ENCODE peak calls at places on chromosomes 13 and 19, in four cellular contexts. One of them, this sample, is unnamed. For H3K27me3, the result is how much of the 10 kb centered on the place peaks cover.

GRCh38 chr19:14135985-14136508 is 342 bp downstream of the ASF1B start:
- DNase-seq in GM23248: no peak
- DNase-seq in thoracic aorta: no peak
- DNase-seq in uterus: no peak
- DNase-seq in this sample: no peak

GRCh38 chr19:7595466-7596133 is at the start of gene CAMSAP3:
- DNase-seq in uterus: no peak
- DNase-seq in GM23248: peak
- DNase-seq in thoracic aorta: no peak
- DNase-seq in this sample: peak

GRCh38 chr13:41652735-41653361 is 195.5 kb downstream of the RGCC start:
- DNase-seq in GM23248: peak
- DNase-seq in thoracic aorta: no peak
- DNase-seq in uterus: no peak
- DNase-seq in this sample: no peak

GRCh38 chr13:79384022-79384610 is 21.9 kb downstream of the RBM26 start:
- DNase-seq in GM23248: no peak
- DNase-seq in thoracic aorta: no peak
- DNase-seq in uterus: no peak
- DNase-seq in this sample: no peak

GRCh38 chr13:30561506-30561905 is 56.2 kb upstream of the USPL1 start:
- DNase-seq in GM23248: peak
- DNase-seq in thoracic aorta: no peak
- DNase-seq in uterus: no peak
- DNase-seq in this sample: no peak

GRCh38 chr19:51568456-51568855 is 2.6 kb upstream of the ZNF175 start:
- DNase-seq in thoracic aorta: no peak
- DNase-seq in GM23248: peak
- DNase-seq in uterus: no peak
- DNase-seq in this sample: no peak

GRCh38 chr19:49057636-49058234 is at the start of gene CGB7:
- DNase-seq in thoracic aorta: peak
- DNase-seq in GM23248: peak
- DNase-seq in uterus: peak
- DNase-seq in this sample: no peak

GRCh38 chr19:57212109-57212508 is 18.7 kb upstream of the AURKC start:
- DNase-seq in uterus: no peak
- DNase-seq in GM23248: peak
- DNase-seq in thoracic aorta: no peak
- DNase-seq in this sample: no peak

GRCh38 chr19:6958786-6959185 is 62.4 kb downstream of the MBD3L2B start:
- DNase-seq in thoracic aorta: no peak
- DNase-seq in GM23248: no peak
- DNase-seq in uterus: no peak
- DNase-seq in this sample: no peak

GRCh38 chr13:20882206-20882605 is 20.3 kb downstream of the XPO4 start:
- DNase-seq in thoracic aorta: no peak
- DNase-seq in uterus: no peak
- DNase-seq in GM23248: no peak
- DNase-seq in this sample: peak

GRCh38 chr13:47299316-47299715 is 402.5 kb upstream of the HTR2A start:
- DNase-seq in uterus: no peak
- DNase-seq in GM23248: peak
- DNase-seq in thoracic aorta: no peak
- DNase-seq in this sample: no peak

GRCh38 chr13:76696370-76696769 is 189.8 kb downstream of the KCTD12 start:
- DNase-seq in thoracic aorta: no peak
- DNase-seq in GM23248: peak
- DNase-seq in uterus: no peak
- DNase-seq in this sample: no peak

GRCh38 chr19:47779524-47780214 is 1.2 kb downstream of the SELENOW start:
- DNase-seq in uterus: peak
- DNase-seq in thoracic aorta: peak
- DNase-seq in GM23248: peak
- DNase-seq in this sample: no peak

GRCh38 chr19:47661161-47661560 is 52.1 kb upstream of the EHD2 start:
- DNase-seq in thoracic aorta: no peak
- DNase-seq in uterus: no peak
- DNase-seq in GM23248: peak
- DNase-seq in this sample: no peak

GRCh38 chr13:71252191-71252704 is 614.8 kb downstream of the DACH1 start:
- DNase-seq in thoracic aorta: no peak
- DNase-seq in uterus: no peak
- DNase-seq in GM23248: no peak
- DNase-seq in this sample: no peak

GRCh38 chr13:79794936-79795335 is 314.0 kb downstream of the NDFIP2 start:
- DNase-seq in GM23248: no peak
- DNase-seq in uterus: no peak
- DNase-seq in thoracic aorta: no peak
- DNase-seq in this sample: no peak

GRCh38 chr13:91017031-91017668 is 330.3 kb upstream of the MIR17HG start:
- DNase-seq in GM23248: peak
- DNase-seq in thoracic aorta: no peak
- DNase-seq in uterus: no peak
- DNase-seq in this sample: peak

GRCh38 chr19:13006431-13007281 is 11.4 kb downstream of the NFIX start:
- DNase-seq in thoracic aorta: no peak
- DNase-seq in uterus: peak
- DNase-seq in GM23248: peak
- DNase-seq in this sample: no peak

GRCh38 chr13:30576528-30576927 is 41.2 kb upstream of the USPL1 start:
- DNase-seq in thoracic aorta: no peak
- DNase-seq in uterus: no peak
- DNase-seq in GM23248: no peak
- DNase-seq in this sample: no peak

GRCh38 chr13:102440259-102440936 is 38.5 kb upstream of the FGF14 start:
- DNase-seq in GM23248: no peak
- DNase-seq in thoracic aorta: no peak
- DNase-seq in uterus: no peak
- DNase-seq in this sample: no peak

GRCh38 chr13:111394211-111394922 is 73.9 kb downstream of the TEX29 start:
- DNase-seq in thoracic aorta: no peak
- DNase-seq in GM23248: no peak
- DNase-seq in uterus: no peak
- DNase-seq in this sample: no peak

DNA sequence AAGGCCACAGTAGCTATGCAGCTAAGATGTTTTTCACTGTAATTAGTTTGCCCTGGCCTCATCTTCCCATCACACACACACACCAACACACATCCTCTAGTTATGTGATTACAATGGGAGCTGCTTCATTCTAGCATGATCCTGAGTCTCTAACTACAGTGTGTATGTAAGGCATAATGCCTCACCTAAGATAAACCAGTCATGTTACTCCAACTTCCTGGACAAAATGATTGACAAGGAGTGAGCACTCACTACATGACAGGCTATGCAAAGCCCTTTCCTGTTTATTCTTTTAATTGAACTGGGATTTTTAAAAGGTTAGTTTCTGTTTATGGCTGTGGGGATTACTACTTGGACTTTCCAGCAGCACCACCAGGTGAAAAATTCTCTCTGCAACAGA is 400.8 kb upstream of the ATXN8OS start:
- DNase-seq in GM23248: no peak
- DNase-seq in thoracic aorta: no peak
- DNase-seq in uterus: no peak
- DNase-seq in this sample: no peak
- H3K27ac ChIP-seq in GM23248: no peak
- H3K27ac ChIP-seq in thoracic aorta: no peak
- H3K27ac ChIP-seq in uterus: no peak
- H3K27ac ChIP-seq in this sample: no peak

GRCh38 chr13:96992633-96993032 is 1.6 kb downstream of the OXGR1 start:
- DNase-seq in GM23248: no peak
- DNase-seq in uterus: no peak
- DNase-seq in thoracic aorta: no peak
- DNase-seq in this sample: no peak
- H3K27me3 ChIP-seq in GM23248: half or more
- H3K27me3 ChIP-seq in uterus: under half
- H3K27me3 ChIP-seq in thoracic aorta: under half
- H3K27me3 ChIP-seq in this sample: under half

GRCh38 chr19:29843180-29844051 is 31.6 kb downstream of the CCNE1 start:
- DNase-seq in thoracic aorta: no peak
- DNase-seq in uterus: peak
- DNase-seq in GM23248: peak
- DNase-seq in this sample: no peak
- H3K4me3 ChIP-seq in thoracic aorta: peak
- H3K4me3 ChIP-seq in uterus: peak
- H3K4me3 ChIP-seq in GM23248: peak
- H3K4me3 ChIP-seq in this sample: peak

GRCh38 chr13:83536941-83537340 is 345.3 kb downstream of the SLITRK1 start:
- DNase-seq in uterus: no peak
- DNase-seq in GM23248: no peak
- DNase-seq in thoracic aorta: no peak
- DNase-seq in this sample: no peak

GRCh38 chr13:83536153-83536552 is 346.1 kb downstream of the SLITRK1 start:
- DNase-seq in GM23248: no peak
- DNase-seq in thoracic aorta: no peak
- DNase-seq in uterus: no peak
- DNase-seq in this sample: no peak

GRCh38 chr13:83538636-83539035 is 343.6 kb downstream of the SLITRK1 start:
- DNase-seq in thoracic aorta: no peak
- DNase-seq in uterus: no peak
- DNase-seq in GM23248: no peak
- DNase-seq in this sample: no peak

GRCh38 chr13:83531022-83531421 is 351.3 kb downstream of the SLITRK1 start:
- DNase-seq in GM23248: no peak
- DNase-seq in thoracic aorta: no peak
- DNase-seq in uterus: no peak
- DNase-seq in this sample: no peak

GRCh38 chr13:83532809-83533208 is 349.5 kb downstream of the SLITRK1 start:
- DNase-seq in thoracic aorta: no peak
- DNase-seq in GM23248: no peak
- DNase-seq in uterus: no peak
- DNase-seq in this sample: no peak
- H3K27ac ChIP-seq in thoracic aorta: no peak
- H3K27ac ChIP-seq in GM23248: no peak
- H3K27ac ChIP-seq in uterus: no peak
- H3K27ac ChIP-seq in this sample: no peak

GRCh38 chr13:75480691-75481175 is 1.2 kb downstream of the TBC1D4 start:
- DNase-seq in GM23248: peak
- DNase-seq in uterus: peak
- DNase-seq in thoracic aorta: no peak
- DNase-seq in this sample: peak

GRCh38 chr13:75482820-75483079 is 781 bp upstream of the TBC1D4 start:
- DNase-seq in GM23248: no peak
- DNase-seq in uterus: no peak
- DNase-seq in thoracic aorta: no peak
- DNase-seq in this sample: no peak

GRCh38 chr13:75482070-75482819 is at the start of gene TBC1D4:
- DNase-seq in thoracic aorta: peak
- DNase-seq in GM23248: peak
- DNase-seq in uterus: peak
- DNase-seq in this sample: peak

GRCh38 chr13:75479102-75479501 is 2.9 kb downstream of the TBC1D4 start:
- DNase-seq in thoracic aorta: no peak
- DNase-seq in uterus: no peak
- DNase-seq in GM23248: no peak
- DNase-seq in this sample: no peak

GRCh38 chr13:75481176-75482069 is 546 bp downstream of the TBC1D4 start:
- DNase-seq in GM23248: peak
- DNase-seq in thoracic aorta: no peak
- DNase-seq in uterus: peak
- DNase-seq in this sample: no peak
- H3K27me3 ChIP-seq in GM23248: under half
- H3K27me3 ChIP-seq in thoracic aorta: under half
- H3K27me3 ChIP-seq in uterus: under half
- H3K27me3 ChIP-seq in this sample: under half

GRCh38 chr19:10290439-10290875 is 705 bp downstream of the ICAM5 start:
- DNase-seq in uterus: no peak
- DNase-seq in GM23248: peak
- DNase-seq in thoracic aorta: no peak
- DNase-seq in this sample: no peak
- H3K4me3 ChIP-seq in uterus: no peak
- H3K4me3 ChIP-seq in GM23248: peak
- H3K4me3 ChIP-seq in thoracic aorta: peak
- H3K4me3 ChIP-seq in this sample: peak

DNA sequence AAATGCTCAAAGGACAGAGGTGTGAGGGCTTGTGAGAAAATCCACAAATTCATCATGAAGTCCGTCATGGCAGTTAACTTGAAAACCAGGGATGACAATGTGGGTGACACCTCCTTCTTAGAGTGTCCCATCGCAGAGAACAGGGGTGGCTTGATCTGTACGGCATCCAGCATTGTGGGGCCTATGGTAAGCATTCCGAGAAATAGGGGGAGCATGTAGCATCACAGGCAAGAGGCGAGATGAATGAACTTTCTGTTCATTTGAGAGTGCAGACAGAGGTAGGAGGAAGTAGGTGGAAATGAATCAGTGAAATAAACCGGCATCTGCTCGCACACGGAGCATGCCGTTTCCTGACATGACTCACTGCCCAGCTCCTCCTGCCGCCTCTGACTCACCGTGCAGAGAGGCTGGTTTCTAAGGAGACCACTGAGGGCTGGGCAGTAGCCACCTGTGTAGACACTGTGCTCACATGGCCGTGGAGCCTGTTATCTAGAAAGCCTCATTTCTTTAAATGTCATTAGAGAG is 339.0 kb downstream of the RFC3 start:
- DNase-seq in uterus: peak
- DNase-seq in thoracic aorta: peak
- DNase-seq in GM23248: peak
- DNase-seq in this sample: no peak
- H3K27ac ChIP-seq in uterus: peak
- H3K27ac ChIP-seq in thoracic aorta: peak
- H3K27ac ChIP-seq in GM23248: peak
- H3K27ac ChIP-seq in this sample: no peak

GRCh38 chr13:27958928-27959539 is 10.1 kb downstream of the CDX2 start:
- DNase-seq in uterus: no peak
- DNase-seq in thoracic aorta: no peak
- DNase-seq in GM23248: no peak
- DNase-seq in this sample: no peak
- H3K27me3 ChIP-seq in uterus: half or more
- H3K27me3 ChIP-seq in thoracic aorta: half or more
- H3K27me3 ChIP-seq in GM23248: half or more
- H3K27me3 ChIP-seq in this sample: half or more

This sample was measured in iPS DF 6.9.